ENCODE peak calls at places on chromosomes 16 and 17, in four cellular contexts. One of them, this sample, is unnamed.

GRCh38 chr16:85557083-85557975 is 55.8 kb upstream of the GSE1 start:
- DNase-seq in mesendoderm: no peak
- DNase-seq in NCI-H446: no peak
- DNase-seq in NCI-H1105: no peak
- DNase-seq in this sample: no peak

GRCh38 chr16:1175566-1176279 is 22.8 kb downstream of the CACNA1H start:
- DNase-seq in NCI-H446: no peak
- DNase-seq in NCI-H1105: no peak
- DNase-seq in mesendoderm: no peak
- DNase-seq in this sample: no peak

GRCh38 chr17:75604034-75604695 is 16.6 kb downstream of the MYO15B start:
- DNase-seq in mesendoderm: no peak
- DNase-seq in NCI-H1105: no peak
- DNase-seq in NCI-H446: no peak
- DNase-seq in this sample: no peak

GRCh38 chr17:20225162-20226115 is 216.3 kb downstream of the SPECC1 start:
- DNase-seq in mesendoderm: peak
- DNase-seq in NCI-H1105: no peak
- DNase-seq in NCI-H446: peak
- DNase-seq in this sample: no peak

GRCh38 chr16:31200821-31201510 is 1.6 kb downstream of the PYCARD start:
- DNase-seq in NCI-H1105: no peak
- DNase-seq in NCI-H446: no peak
- DNase-seq in mesendoderm: peak
- DNase-seq in this sample: no peak

GRCh38 chr16:85498607-85499006 is 114.5 kb upstream of the GSE1 start:
- DNase-seq in mesendoderm: no peak
- DNase-seq in NCI-H1105: no peak
- DNase-seq in NCI-H446: no peak
- DNase-seq in this sample: no peak

GRCh38 chr16:67104061-67104460 is 5.7 kb upstream of the PHAF1 start:
- DNase-seq in NCI-H1105: no peak
- DNase-seq in NCI-H446: no peak
- DNase-seq in mesendoderm: peak
- DNase-seq in this sample: no peak

GRCh38 chr17:63826468-63827001 is 696 bp upstream of the PSMC5 start:
- DNase-seq in NCI-H446: no peak
- DNase-seq in mesendoderm: peak
- DNase-seq in NCI-H1105: no peak
- DNase-seq in this sample: no peak

GRCh38 chr17:6044261-6044660 is 25.9 kb upstream of the WSCD1 start:
- DNase-seq in mesendoderm: no peak
- DNase-seq in NCI-H1105: no peak
- DNase-seq in NCI-H446: no peak
- DNase-seq in this sample: no peak

GRCh38 chr16:49492090-49492801 is 118.6 kb downstream of the C16orf78 start:
- DNase-seq in mesendoderm: peak
- DNase-seq in NCI-H446: peak
- DNase-seq in NCI-H1105: peak
- DNase-seq in this sample: peak

This sample was measured in substantia nigra.